ENCODE peak calls at places on chromosomes 4 and X, in eight cellular contexts. Y is stimulated activated CD4-positive, alpha-beta T cell treated with anti-CD3 and anti-CD28 coated beads, Interleukin-12 subunit alpha, Interleukin-12 subunit beta, amount 100 ng/mL, for 24 hours; Z is naive thymus-derived CD8-positive, alpha-beta T cell; R is Calu3; W is astrocyte of the hippocampus; D is WTC11; O is left colon; H is KBM-7. G is an unnamed sample.

GRCh38 chr4:83207497-83208105 is 77.0 kb downstream of the COQ2 start:
- DNase-seq in O (peak), H (no peak), D (no peak), Y (no peak), R (peak), Z (no peak), W (peak), G (peak)

GRCh38 chrX:41705680-41706374 is 17.1 kb downstream of the GPR34 start:
- DNase-seq in Z (no peak), Y (no peak), W (no peak), O (no peak), H (peak), D (no peak), R (no peak), G (no peak)

GRCh38 chr4:147233-147632 is 22.9 kb downstream of the ZNF718 start:
- DNase-seq in W (no peak), R (no peak), O (no peak), H (no peak), Y (no peak), D (no peak), Z (no peak), G (no peak)

GRCh38 chrX:39772057-39772832 is 325.5 kb downstream of the BCOR start:
- DNase-seq in Z (no peak), D (peak), O (no peak), W (peak), Y (peak), R (peak), H (peak), G (peak)

GRCh38 chr4:138522366-138522765 is 280.2 kb upstream of the SLC7A11 start:
- DNase-seq in R (no peak), D (no peak), Y (no peak), W (peak), Z (no peak), H (peak), O (no peak), G (peak)

GRCh38 chrX:48498374-48498809 is 10.4 kb upstream of the PORCN start:
- DNase-seq in R (peak), Z (no peak), Y (no peak), O (no peak), H (no peak), D (no peak), W (peak), G (peak)

GRCh38 chrX:107565916-107566602 is 62.3 kb upstream of the PRPS1 start:
- DNase-seq in H (no peak), O (no peak), Z (no peak), W (peak), Y (no peak), R (peak), D (peak), G (peak)

GRCh38 chr4:183118585-183118984 is 19.5 kb downstream of the WWC2 start:
- DNase-seq in R (no peak), D (no peak), O (no peak), Z (no peak), W (peak), H (no peak), Y (no peak), G (peak)

GRCh38 chr4:53956454-53956853 is 108.0 kb downstream of the CHIC2 start:
- DNase-seq in O (no peak), H (no peak), R (no peak), W (no peak), D (no peak), Y (no peak), Z (no peak), G (no peak)

GRCh38 chr4:94519925-94520789 is 68.4 kb downstream of the PDLIM5 start:
- DNase-seq in Z (no peak), Y (no peak), W (no peak), H (peak), R (no peak), D (no peak), O (no peak), G (no peak)